ENCODE peak calls at places on chromosomes 2 and 18, in four cellular contexts. V is esophagus squamous epithelium, D is thyroid gland, W is prostate gland. P is an unnamed sample.

GRCh38 chr2:234980476-234981187 is 28.8 kb downstream of the SH3BP4 start:
- DNase-seq in V (no peak), W (peak), D (peak), P (no peak)

GRCh38 chr2:215607790-215608189 is 171.9 kb upstream of the FN1 start:
- DNase-seq in W (no peak), V (no peak), D (no peak), P (no peak)

GRCh38 chr2:213848631-213849030 is 562.2 kb upstream of the VWC2L start:
- DNase-seq in D (no peak), V (no peak), W (no peak), P (no peak)

GRCh38 chr2:168699834-168700417 is 102.5 kb upstream of the NOSTRIN start:
- DNase-seq in W (peak), D (peak), V (no peak), P (peak)

GRCh38 chr2:165198181-165198580 is 5.7 kb downstream of the SCN3A start:
- DNase-seq in W (no peak), D (no peak), V (no peak), P (no peak)

GRCh38 chr2:5546176-5546575 is 146.0 kb upstream of the SOX11 start:
- DNase-seq in W (no peak), D (no peak), V (no peak), P (no peak)

GRCh38 chr18:35182151-35182550 is 58.7 kb upstream of the ZNF397 start:
- DNase-seq in D (no peak), W (no peak), V (no peak), P (no peak)

GRCh38 chr2:23532311-23533013 is 147.5 kb downstream of the KLHL29 start:
- DNase-seq in W (peak), V (no peak), D (no peak), P (no peak)

GRCh38 chr2:23452853-23453420 is 68.0 kb downstream of the KLHL29 start:
- DNase-seq in W (peak), V (no peak), D (no peak), P (no peak)

GRCh38 chr18:9334351-9335254 is at the start of gene TWSG1:
- DNase-seq in D (peak), V (peak), W (peak), P (peak)

GRCh38 chr2:157833721-157834120 is 42.4 kb downstream of the ACVR1 start:
- DNase-seq in V (no peak), W (no peak), D (peak), P (no peak)

GRCh38 chr18:34890486-34891085 is 150.6 kb upstream of the MAPRE2 start:
- DNase-seq in D (no peak), V (no peak), W (no peak), P (no peak)

GRCh38 chr2:145380436-145381017 is 860.6 kb upstream of the ZEB2 start:
- DNase-seq in V (no peak), W (no peak), D (no peak), P (no peak)

GRCh38 chr2:86747708-86748627 is 27.9 kb downstream of the RMND5A start:
- DNase-seq in W (no peak), D (no peak), V (no peak), P (no peak)

GRCh38 chr2:188852752-188853151 is 121.4 kb upstream of the COL3A1 start:
- DNase-seq in V (no peak), D (no peak), W (no peak), P (no peak)

GRCh38 chr2:214876815-214877214 is 67.3 kb upstream of the BARD1 start:
- DNase-seq in D (no peak), V (no peak), W (no peak), P (no peak)

GRCh38 chr2:199488772-199489400 is 31.1 kb upstream of the SATB2 start:
- DNase-seq in W (no peak), V (no peak), D (peak), P (peak)

GRCh38 chr18:48872234-48873145 is 78.3 kb downstream of the SMAD7 start:
- DNase-seq in D (no peak), W (no peak), V (no peak), P (no peak)

GRCh38 chr2:176085861-176086771 is 2.4 kb upstream of the EVX2 start:
- DNase-seq in D (no peak), V (no peak), W (no peak), P (no peak)

GRCh38 chr2:7625392-7626138 is 708.4 kb downstream of the RNF144A start:
- DNase-seq in V (no peak), D (no peak), W (no peak), P (peak)

GRCh38 chr2:188199716-188200128 is 92.0 kb upstream of the GULP1 start:
- DNase-seq in V (no peak), W (no peak), D (no peak), P (no peak)

GRCh38 chr2:102187191-102188150 is 648 bp downstream of the IL1RL2 start:
- DNase-seq in W (no peak), V (no peak), D (peak), P (no peak)

GRCh38 chr18:58536187-58536516 is 92.7 kb downstream of the ALPK2 start:
- DNase-seq in V (no peak), D (no peak), W (no peak), P (no peak)

GRCh38 chr18:58538604-58539386 is 90.1 kb downstream of the ALPK2 start:
- DNase-seq in W (no peak), V (no peak), D (no peak), P (no peak)

GRCh38 chr18:58536534-58537271 is 92.2 kb downstream of the ALPK2 start:
- DNase-seq in V (no peak), W (no peak), D (no peak), P (no peak)

GRCh38 chr18:58535340-58536186 is 93.3 kb downstream of the ALPK2 start:
- DNase-seq in D (no peak), V (no peak), W (no peak), P (no peak)

DNA sequence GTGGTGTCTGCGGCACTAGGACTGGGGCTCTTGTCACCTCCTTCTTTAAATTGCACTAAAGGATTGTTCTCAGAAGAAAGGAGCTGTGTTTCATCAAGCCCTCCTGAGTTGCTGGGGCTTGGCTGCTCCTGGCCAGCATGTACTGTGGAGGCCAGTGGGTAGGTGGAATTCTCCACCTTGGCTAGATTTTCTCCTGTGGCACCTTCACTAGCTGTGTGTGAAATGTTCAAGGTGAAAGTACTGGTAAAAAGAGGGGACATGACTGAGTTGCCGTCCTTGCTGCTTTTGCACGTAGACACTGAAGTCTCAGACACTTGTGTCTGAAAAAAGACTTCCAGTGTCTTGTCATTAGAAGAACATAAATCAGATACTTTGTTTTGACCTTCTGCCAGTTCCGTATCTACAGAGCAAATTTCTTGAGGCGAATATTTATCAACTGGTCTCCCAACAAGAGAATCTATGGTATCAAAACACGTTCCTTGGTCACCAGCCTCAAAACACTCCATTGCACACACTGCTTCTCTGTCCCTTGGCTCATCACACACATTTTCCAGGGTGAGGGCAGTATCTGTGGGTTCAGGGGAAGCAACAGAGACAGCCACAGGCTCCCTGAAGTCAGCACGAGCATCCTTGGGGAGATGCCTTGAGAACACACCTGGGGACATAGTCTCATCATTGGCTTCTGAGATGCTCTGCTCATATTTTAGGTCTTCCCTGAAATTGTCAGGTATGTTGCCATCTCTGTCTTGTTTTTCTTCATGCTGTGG is 91.4 kb downstream of the ALPK2 start:
- DNase-seq in V (no peak), D (no peak), W (no peak), P (no peak)
- TF ChIP-seq POLR2A in V (no peak), D (no peak), W (no peak), P (no peak)

GRCh38 chr2:231961349-231962166 is at the start of gene DIS3L2:
- DNase-seq in W (peak), V (peak), D (peak), P (no peak)
- TF ChIP-seq POLR2A in W (peak), V (no peak), D (no peak), P (peak)

DNA sequence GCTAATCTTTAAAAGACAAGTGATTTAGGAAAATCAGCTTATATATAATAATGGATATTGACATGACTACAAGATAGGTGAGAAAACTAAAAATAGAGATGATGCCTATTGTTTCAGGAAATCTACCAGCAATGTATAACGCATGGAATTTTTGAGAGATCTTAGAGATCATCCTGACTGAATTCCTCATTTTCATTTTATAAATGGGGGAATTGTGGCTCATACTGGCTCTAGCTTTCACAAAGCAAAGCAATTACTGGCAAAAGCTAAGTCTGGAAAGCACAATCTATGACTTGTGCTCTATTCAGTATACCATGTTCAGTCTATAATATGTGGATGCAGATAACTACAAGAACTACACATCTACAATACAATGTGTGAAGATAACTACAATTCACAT is 51.9 kb upstream of the FANCL start:
- DNase-seq in D (no peak), V (no peak), W (no peak), P (no peak)
- TF ChIP-seq POLR2A in D (no peak), V (no peak), W (no peak), P (no peak)

DNA sequence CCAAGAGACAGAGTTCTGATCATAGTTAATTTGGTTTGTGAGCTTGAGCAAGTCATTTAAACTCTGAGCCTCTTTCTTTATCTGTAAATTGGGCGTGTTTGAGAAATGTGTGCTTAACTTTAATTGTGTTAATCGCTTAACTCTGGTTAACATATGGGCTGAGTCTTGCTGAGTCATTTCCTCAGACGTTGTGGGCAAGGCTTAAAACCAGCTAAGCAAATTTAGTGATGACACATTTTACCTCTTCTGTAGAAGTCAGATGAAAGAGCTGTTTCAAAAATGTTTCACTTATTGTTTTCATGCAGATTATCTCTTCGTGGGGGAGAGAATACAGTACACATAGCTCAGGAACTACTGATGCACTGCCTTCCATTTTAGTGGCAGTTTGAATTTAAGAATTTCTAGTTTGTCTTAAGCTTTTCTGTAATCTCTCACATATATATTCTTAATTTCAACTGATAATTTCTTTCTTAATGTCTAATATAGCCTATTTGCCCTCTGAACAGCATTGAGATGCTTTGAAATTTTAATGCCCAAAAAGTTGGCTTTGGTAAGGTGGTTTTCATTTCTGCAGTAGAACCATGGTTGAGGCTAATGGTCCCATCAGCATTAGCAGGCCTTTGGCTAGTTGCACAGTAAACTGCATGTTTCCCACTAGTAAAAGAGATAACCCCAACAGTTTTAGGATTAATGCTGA is 34.9 kb downstream of the RAB10 start:
- DNase-seq in V (no peak), W (no peak), D (no peak), P (no peak)
- TF ChIP-seq POLR2A in V (no peak), W (no peak), D (no peak), P (no peak)

GRCh38 chr2:26516246-26516645 is 38.3 kb upstream of the OTOF start:
- DNase-seq in D (no peak), W (no peak), V (no peak), P (no peak)
- TF ChIP-seq POLR2A in D (no peak), W (no peak), V (no peak), P (no peak)

GRCh38 chr2:220166616-220167015 is 539.2 kb downstream of the SLC4A3 start:
- DNase-seq in D (no peak), W (no peak), V (no peak), P (no peak)

GRCh38 chr2:220163486-220163885 is 536.1 kb downstream of the SLC4A3 start:
- DNase-seq in W (no peak), D (no peak), V (no peak), P (no peak)

GRCh38 chr2:220162320-220162719 is 534.9 kb downstream of the SLC4A3 start:
- DNase-seq in D (no peak), W (no peak), V (no peak), P (peak)

GRCh38 chr2:220165401-220165800 is 538.0 kb downstream of the SLC4A3 start:
- DNase-seq in V (no peak), W (peak), D (peak), P (no peak)

GRCh38 chr2:220167956-220168355 is 540.5 kb downstream of the SLC4A3 start:
- DNase-seq in V (no peak), D (no peak), W (no peak), P (no peak)
- TF ChIP-seq POLR2A in V (no peak), D (no peak), W (no peak), P (no peak)

DNA sequence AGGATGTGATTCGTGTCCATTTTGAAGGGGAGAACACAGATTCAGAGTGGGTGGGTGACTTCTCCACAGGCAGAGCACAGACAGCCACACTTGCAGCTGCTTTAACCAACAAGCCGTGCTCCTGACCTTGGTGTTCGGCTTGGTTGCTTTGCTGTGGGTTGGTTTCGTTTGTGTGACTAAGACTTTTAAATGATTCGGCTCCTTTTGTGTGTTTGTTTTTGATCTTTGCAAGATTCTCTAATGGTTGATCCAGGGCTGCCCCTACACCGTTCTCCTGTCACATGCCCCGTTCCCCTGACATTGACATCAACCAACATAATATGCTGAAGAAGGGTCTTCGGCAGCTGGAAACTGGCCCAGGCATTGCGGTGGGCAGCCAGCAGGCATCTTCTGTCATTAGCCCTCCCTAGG is 95.9 kb upstream of the MBOAT2 start:
- DNase-seq in V (no peak), D (no peak), W (no peak), P (no peak)
- TF ChIP-seq POLR2A in V (no peak), D (no peak), W (no peak), P (no peak)

GRCh38 chr18:10559566-10560456 is 34.0 kb downstream of the NAPG start:
- DNase-seq in V (no peak), W (no peak), D (peak), P (peak)
- TF ChIP-seq POLR2A in V (no peak), W (no peak), D (no peak), P (no peak)

GRCh38 chr2:197515798-197516761 is at the start of gene MOB4:
- DNase-seq in V (peak), D (peak), W (peak), P (peak)
- TF ChIP-seq POLR2A in V (no peak), D (peak), W (peak), P (peak)

GRCh38 chr18:79902075-79902474 is 49.4 kb downstream of the SLC66A2 start:
- DNase-seq in W (no peak), D (no peak), V (no peak), P (no peak)
- TF ChIP-seq POLR2A in W (no peak), D (no peak), V (no peak), P (no peak)